ENCODE peak calls at places on chromosomes 7 and 10, in nine cellular contexts. T is endothelial cell; J is NCI-H774; L is psoas muscle; O is amniotic stem cell; D is type B pancreatic cell; W is colonic mucosa; I is stimulated activated CD8-positive, alpha-beta memory T cell treated with anti-CD3 and anti-CD28 coated beads, Interleukin-7, amount 100 ng/mL, for 1 hour; Z is WTC11. H is an unnamed sample.

GRCh38 chr10:22690614-22691431 is 23.6 kb downstream of the PIP4K2A start:
- DNase-seq in T (no peak), J (no peak), L (no peak), O (no peak), D (no peak), W (no peak), I (no peak), Z (no peak), H (no peak)

GRCh38 chr7:125504848-125505247 is 575.2 kb upstream of the POT1 start:
- DNase-seq in T (no peak), J (no peak), L (no peak), O (no peak), D (no peak), W (no peak), I (no peak), Z (no peak), H (no peak)

GRCh38 chr10:80535671-80536360 is 1.9 kb upstream of the SH2D4B start:
- DNase-seq in T (no peak), J (peak; percentile 49), L (peak; percentile 87), O (no peak), D (no peak), W (peak; percentile 82), I (peak; percentile 46), Z (peak; percentile 49), H (no peak)

GRCh38 chr10:78224602-78225001 is 190.9 kb downstream of the RPS24 start:
- DNase-seq in T (no peak), J (no peak), L (no peak), O (no peak), D (no peak), W (no peak), I (no peak), Z (no peak), H (no peak)

GRCh38 chr7:107672183-107672582 is 11.6 kb downstream of the SLC26A4 start:
- DNase-seq in T (no peak), J (no peak), L (no peak), O (no peak), D (no peak), W (no peak), I (no peak), Z (no peak), H (no peak)

GRCh38 chr10:13815766-13816165 is 229.0 kb downstream of the PRPF18 start:
- DNase-seq in T (no peak), J (no peak), L (no peak), O (no peak), D (no peak), W (no peak), I (no peak), Z (no peak), H (no peak)

GRCh38 chr7:133919810-133920209 is 207.3 kb upstream of the LRGUK start:
- DNase-seq in T (no peak), J (no peak), L (no peak), O (no peak), D (no peak), W (no peak), I (no peak), Z (no peak), H (no peak)

GRCh38 chr7:155660059-155660757 is 15.7 kb downstream of the RBM33 start:
- DNase-seq in T (no peak), J (no peak), L (no peak), O (no peak), D (no peak), W (no peak), I (no peak), Z (no peak), H (no peak)

GRCh38 chr10:130171196-130171595 is 35.0 kb downstream of the GLRX3 start:
- DNase-seq in T (no peak), J (no peak), L (no peak), O (no peak), D (no peak), W (no peak), I (no peak), Z (no peak), H (no peak)

GRCh38 chr10:74863508-74863907 is 37.1 kb downstream of the KAT6B start:
- DNase-seq in T (no peak), J (no peak), L (no peak), O (no peak), D (no peak), W (no peak), I (no peak), Z (no peak), H (no peak)

GRCh38 chr10:122471531-122472177 is 10.3 kb downstream of the HTRA1 start:
- DNase-seq in T (no peak), J (no peak), L (no peak), O (no peak), D (no peak), W (no peak), I (no peak), Z (no peak), H (no peak)

GRCh38 chr7:100801833-100802568 is 25.3 kb downstream of the EPHB4 start:
- DNase-seq in T (no peak), J (no peak), L (no peak), O (peak; percentile 80), D (no peak), W (peak; percentile 88), I (no peak), Z (no peak), H (peak; percentile 77)

GRCh38 chr7:3267928-3268690 is 32.9 kb upstream of the SDK1 start:
- DNase-seq in T (no peak), J (no peak), L (no peak), O (peak; percentile 9), D (no peak), W (no peak), I (no peak), Z (no peak), H (peak; percentile 59)

GRCh38 chr10:116961305-116962251 is 43.4 kb downstream of the SHTN1 start:
- DNase-seq in T (no peak), J (peak; percentile 74), L (no peak), O (no peak), D (no peak), W (no peak), I (no peak), Z (no peak), H (no peak)

GRCh38 chr7:94838717-94839116 is 68.7 kb upstream of the PPP1R9A start:
- DNase-seq in T (no peak), J (no peak), L (no peak), O (no peak), D (no peak), W (no peak), I (no peak), Z (no peak), H (no peak)